ENCODE peak calls at places on chromosome 13, in nine cellular contexts. V is heart left ventricle, Y is Peyer's patch, M is A549, S is ovary, Z is tibial nerve, F is breast epithelium, D is uterus, X is upper lobe of left lung. H is an unnamed sample.
A peak's percentile ranks its signal among the peaks of the same experiment; 100 is the strongest.

GRCh38 chr13:74919914-74920313 is 562.1 kb downstream of the TBC1D4 start:
- DNase-seq in V (no peak), Y (no peak), M (no peak), S (no peak), Z (no peak), F (no peak), D (no peak), X (no peak), H (peak; percentile 49)

GRCh38 chr13:67048084-67048792 is 181.9 kb downstream of the PCDH9 start:
- DNase-seq in V (no peak), Y (no peak), M (no peak), S (no peak), Z (no peak), F (no peak), D (no peak), X (no peak), H (no peak)

GRCh38 chr13:94351292-94352000 is 128.0 kb downstream of the DCT start:
- DNase-seq in V (no peak), Y (no peak), M (no peak), S (no peak), Z (no peak), F (no peak), D (no peak), X (no peak), H (no peak)

GRCh38 chr13:21671793-21672680 is 1.2 kb downstream of the FGF9 start:
- DNase-seq in V (no peak), Y (no peak), M (no peak), S (no peak), Z (no peak), F (no peak), D (no peak), X (no peak), H (peak; percentile 28)

GRCh38 chr13:80469105-80469840 is 128.3 kb upstream of the SPRY2 start:
- DNase-seq in V (no peak), Y (no peak), M (no peak), S (no peak), Z (no peak), F (no peak), D (no peak), X (no peak), H (no peak)

GRCh38 chr13:71877280-71877653 is 10.3 kb upstream of the DACH1 start:
- DNase-seq in V (no peak), Y (no peak), M (no peak), S (no peak), Z (no peak), F (no peak), D (no peak), X (no peak), H (no peak)

GRCh38 chr13:96299235-96299634 is 209.3 kb downstream of the HS6ST3 start:
- DNase-seq in V (no peak), Y (no peak), M (peak; percentile 1), S (no peak), Z (no peak), F (no peak), D (no peak), X (no peak), H (no peak)

GRCh38 chr13:107678075-107678689 is 537.2 kb downstream of the LIG4 start:
- DNase-seq in V (no peak), Y (no peak), M (no peak), S (no peak), Z (no peak), F (no peak), D (no peak), X (no peak), H (no peak)

GRCh38 chr13:112722433-112723250 is 32.8 kb downstream of the ATP11A start:
- DNase-seq in V (peak; percentile 66), Y (peak; percentile 68), M (peak; percentile 74), S (peak; percentile 69), Z (no peak), F (no peak), D (peak; percentile 79), X (no peak), H (peak; percentile 85)

GRCh38 chr13:24269803-24270202 is 39.6 kb upstream of the C1QTNF9 start:
- DNase-seq in V (no peak), Y (no peak), M (no peak), S (no peak), Z (no peak), F (no peak), D (no peak), X (no peak), H (no peak)

GRCh38 chr13:62910541-62910940 is 1494.9 kb upstream of the PCDH20 start:
- DNase-seq in V (no peak), Y (no peak), M (no peak), S (no peak), Z (no peak), F (no peak), D (no peak), X (no peak), H (no peak)

GRCh38 chr13:105545811-105546210 is 989.7 kb downstream of the EFNB2 start:
- DNase-seq in V (no peak), Y (no peak), M (no peak), S (no peak), Z (no peak), F (no peak), D (no peak), X (no peak), H (no peak)

GRCh38 chr13:110382229-110382628 is 75.1 kb downstream of the COL4A2 start:
- DNase-seq in V (no peak), Y (no peak), M (peak; percentile 59), S (no peak), Z (no peak), F (no peak), D (no peak), X (no peak), H (no peak)

GRCh38 chr13:99566125-99567083 is 65.1 kb downstream of the TM9SF2 start:
- DNase-seq in V (no peak), Y (no peak), M (no peak), S (no peak), Z (no peak), F (no peak), D (no peak), X (peak; percentile 64), H (no peak)
- TF ChIP-seq POLR2A in V (no peak), Y (no peak), M (no peak), S (no peak), Z (no peak), F (no peak), D (no peak), X (no peak), H (no peak)

DNA sequence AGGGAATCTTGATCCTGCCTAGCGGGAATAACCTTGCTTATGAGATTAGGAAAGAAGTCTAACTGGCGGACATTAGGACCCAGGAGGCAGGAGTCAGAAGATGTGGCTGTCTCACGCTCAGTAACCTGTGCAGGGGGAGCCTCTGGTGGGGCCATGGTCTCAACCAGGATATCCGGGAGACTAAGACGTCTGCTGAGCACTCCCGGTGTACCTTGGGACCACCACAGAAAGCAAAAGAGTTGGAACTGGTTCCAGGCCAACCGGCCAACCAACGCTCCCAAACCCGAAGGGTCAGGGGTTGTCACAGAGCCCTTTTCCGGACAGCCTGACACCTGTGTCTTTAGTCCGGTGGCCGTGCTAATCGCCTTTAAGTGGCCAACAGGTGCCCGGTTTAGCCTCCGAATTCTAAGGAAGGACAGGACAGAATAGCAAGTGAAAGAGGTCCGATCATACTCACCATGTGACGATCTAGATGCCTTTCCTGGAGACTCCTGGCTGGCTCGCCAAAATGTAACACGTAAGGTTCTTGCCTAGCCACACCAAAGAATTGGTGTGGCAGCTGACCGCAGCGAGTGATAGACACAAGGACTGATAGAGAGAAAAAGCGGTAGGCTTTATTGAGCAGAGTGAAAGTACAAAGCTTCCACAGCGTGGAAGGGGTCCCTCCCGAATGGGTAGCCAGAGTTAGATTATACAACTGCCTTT is 103.9 kb upstream of the DIAPH3 start:
- DNase-seq in V (no peak), Y (peak; percentile 51), M (peak; percentile 2), S (no peak), Z (no peak), F (no peak), D (no peak), X (no peak), H (peak; percentile 52)
- TF ChIP-seq POLR2A in V (no peak), Y (no peak), M (no peak), S (no peak), Z (no peak), F (no peak), D (no peak), X (no peak), H (no peak)

DNA sequence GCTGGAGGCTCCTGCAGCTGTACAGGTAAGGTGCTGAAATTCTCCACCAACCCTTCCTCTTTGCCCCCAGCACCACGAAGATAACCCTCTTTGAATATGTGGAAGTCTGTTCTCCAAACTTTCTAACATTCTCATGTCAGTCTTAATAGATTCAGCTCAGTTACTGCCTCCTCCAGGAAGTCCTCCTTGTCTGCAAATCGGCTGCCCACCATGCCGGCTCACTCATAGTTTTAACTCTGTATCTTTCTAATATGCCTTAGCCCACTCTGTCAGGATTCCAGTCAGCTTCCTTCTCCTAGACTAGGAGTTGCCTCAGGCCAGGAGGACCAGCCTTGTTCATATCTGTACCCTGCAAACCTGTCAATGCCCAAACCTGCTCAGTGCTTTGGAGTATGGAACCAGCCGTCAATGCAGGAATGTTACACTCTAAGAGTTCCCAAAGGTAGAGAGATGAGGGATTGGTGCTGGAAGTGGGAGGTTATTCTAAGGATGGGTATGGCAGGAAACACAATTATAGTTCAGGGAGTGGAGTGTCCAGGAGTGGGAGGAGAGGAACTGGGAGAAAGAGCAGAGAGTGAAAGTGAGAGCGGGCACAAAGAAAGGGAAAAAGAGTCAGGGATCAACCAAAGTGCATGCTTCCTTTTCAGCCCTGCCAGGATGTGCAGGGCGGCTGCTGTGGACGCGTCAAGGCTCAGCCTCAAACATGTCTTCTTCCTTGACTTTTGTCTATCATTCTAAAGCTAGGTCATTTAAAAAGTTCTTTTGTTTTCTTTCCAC is 38.0 kb upstream of the ALOX5AP start:
- DNase-seq in V (no peak), Y (no peak), M (no peak), S (no peak), Z (no peak), F (no peak), D (no peak), X (no peak), H (no peak)
- TF ChIP-seq POLR2A in V (no peak), Y (no peak), M (no peak), S (no peak), Z (no peak), F (no peak), D (no peak), X (no peak), H (no peak)

GRCh38 chr13:46122304-46122703 is 17.5 kb upstream of the CPB2 start:
- DNase-seq in V (no peak), Y (no peak), M (no peak), S (no peak), Z (no peak), F (no peak), D (no peak), X (no peak), H (no peak)

GRCh38 chr13:46126074-46126473 is 21.2 kb upstream of the CPB2 start:
- DNase-seq in V (no peak), Y (no peak), M (no peak), S (no peak), Z (no peak), F (no peak), D (no peak), X (no peak), H (no peak)

GRCh38 chr13:46126552-46127171 is 21.8 kb upstream of the CPB2 start:
- DNase-seq in V (peak; percentile 45), Y (peak; percentile 82), M (peak; percentile 66), S (no peak), Z (peak; percentile 62), F (peak; percentile 46), D (no peak), X (no peak), H (peak; percentile 77)

GRCh38 chr13:46124967-46125933 is 20.4 kb upstream of the CPB2 start:
- DNase-seq in V (no peak), Y (no peak), M (no peak), S (no peak), Z (no peak), F (no peak), D (no peak), X (no peak), H (no peak)

GRCh38 chr13:46124531-46124966 is 19.7 kb upstream of the CPB2 start:
- DNase-seq in V (no peak), Y (peak; percentile 53), M (no peak), S (no peak), Z (no peak), F (no peak), D (no peak), X (no peak), H (no peak)
- TF ChIP-seq POLR2A in V (no peak), Y (no peak), M (no peak), S (no peak), Z (no peak), F (no peak), D (no peak), X (no peak), H (no peak)